ENCODE peak calls at places on chromosome 12, in four cellular contexts. One of them, this sample, is unnamed.

GRCh38 chr12:126588586-126589249 is 1523.5 kb downstream of the AACS start:
- DNase-seq in activated naive CD4-positive, alpha-beta T cell treated with anti-CD3 and anti-CD28 coated beads for 36 hours: peak
- DNase-seq in A549: no peak
- DNase-seq in mesothelial cell of epicardium: no peak
- DNase-seq in this sample: no peak

GRCh38 chr12:26512213-26512612 is 316.8 kb downstream of the SSPN start:
- DNase-seq in mesothelial cell of epicardium: no peak
- DNase-seq in A549: no peak
- DNase-seq in activated naive CD4-positive, alpha-beta T cell treated with anti-CD3 and anti-CD28 coated beads for 36 hours: no peak
- DNase-seq in this sample: no peak

GRCh38 chr12:122963928-122964240 is 2.4 kb downstream of the ABCB9 start:
- DNase-seq in activated naive CD4-positive, alpha-beta T cell treated with anti-CD3 and anti-CD28 coated beads for 36 hours: no peak
- DNase-seq in mesothelial cell of epicardium: no peak
- DNase-seq in A549: no peak
- DNase-seq in this sample: peak

GRCh38 chr12:129486931-129487330 is 416.9 kb downstream of the TMEM132D start:
- DNase-seq in activated naive CD4-positive, alpha-beta T cell treated with anti-CD3 and anti-CD28 coated beads for 36 hours: no peak
- DNase-seq in A549: no peak
- DNase-seq in mesothelial cell of epicardium: no peak
- DNase-seq in this sample: no peak

GRCh38 chr12:57887631-57888406 is 41.3 kb upstream of the CTDSP2 start:
- DNase-seq in mesothelial cell of epicardium: no peak
- DNase-seq in A549: no peak
- DNase-seq in activated naive CD4-positive, alpha-beta T cell treated with anti-CD3 and anti-CD28 coated beads for 36 hours: no peak
- DNase-seq in this sample: peak

GRCh38 chr12:120688527-120689071 is 1.6 kb downstream of the MLEC start:
- DNase-seq in activated naive CD4-positive, alpha-beta T cell treated with anti-CD3 and anti-CD28 coated beads for 36 hours: no peak
- DNase-seq in mesothelial cell of epicardium: no peak
- DNase-seq in A549: no peak
- DNase-seq in this sample: peak

GRCh38 chr12:108532061-108532848 is 17.2 kb downstream of the FICD start:
- DNase-seq in mesothelial cell of epicardium: no peak
- DNase-seq in A549: no peak
- DNase-seq in activated naive CD4-positive, alpha-beta T cell treated with anti-CD3 and anti-CD28 coated beads for 36 hours: no peak
- DNase-seq in this sample: no peak

GRCh38 chr12:57069522-57069921 is 9.1 kb downstream of the NEMP1 start:
- DNase-seq in activated naive CD4-positive, alpha-beta T cell treated with anti-CD3 and anti-CD28 coated beads for 36 hours: peak
- DNase-seq in mesothelial cell of epicardium: no peak
- DNase-seq in A549: peak
- DNase-seq in this sample: peak

GRCh38 chr12:116370004-116370404 is 92.5 kb upstream of the MED13L start:
- DNase-seq in A549: no peak
- DNase-seq in activated naive CD4-positive, alpha-beta T cell treated with anti-CD3 and anti-CD28 coated beads for 36 hours: no peak
- DNase-seq in mesothelial cell of epicardium: no peak
- DNase-seq in this sample: no peak

GRCh38 chr12:103728323-103728722 is 112.7 kb downstream of the NT5DC3 start:
- DNase-seq in A549: no peak
- DNase-seq in mesothelial cell of epicardium: no peak
- DNase-seq in activated naive CD4-positive, alpha-beta T cell treated with anti-CD3 and anti-CD28 coated beads for 36 hours: no peak
- DNase-seq in this sample: peak

GRCh38 chr12:50627491-50627890 is 122.7 kb downstream of the DIP2B start:
- DNase-seq in mesothelial cell of epicardium: no peak
- DNase-seq in activated naive CD4-positive, alpha-beta T cell treated with anti-CD3 and anti-CD28 coated beads for 36 hours: no peak
- DNase-seq in A549: no peak
- DNase-seq in this sample: no peak

GRCh38 chr12:103495158-103495782 is 498 bp downstream of the C12orf42 start:
- DNase-seq in A549: peak
- DNase-seq in mesothelial cell of epicardium: no peak
- DNase-seq in activated naive CD4-positive, alpha-beta T cell treated with anti-CD3 and anti-CD28 coated beads for 36 hours: peak
- DNase-seq in this sample: no peak

GRCh38 chr12:124976999-124977398 is 11.9 kb downstream of the DHX37 start:
- DNase-seq in mesothelial cell of epicardium: no peak
- DNase-seq in A549: no peak
- DNase-seq in activated naive CD4-positive, alpha-beta T cell treated with anti-CD3 and anti-CD28 coated beads for 36 hours: no peak
- DNase-seq in this sample: no peak

GRCh38 chr12:110931315-110931728 is 10.9 kb upstream of the MYL2 start:
- DNase-seq in mesothelial cell of epicardium: no peak
- DNase-seq in activated naive CD4-positive, alpha-beta T cell treated with anti-CD3 and anti-CD28 coated beads for 36 hours: no peak
- DNase-seq in A549: no peak
- DNase-seq in this sample: peak

GRCh38 chr12:7127916-7128626 is 618 bp downstream of the RBP5 start:
- DNase-seq in activated naive CD4-positive, alpha-beta T cell treated with anti-CD3 and anti-CD28 coated beads for 36 hours: no peak
- DNase-seq in mesothelial cell of epicardium: no peak
- DNase-seq in A549: no peak
- DNase-seq in this sample: no peak

GRCh38 chr12:119096429-119097202 is 82.1 kb upstream of the HSPB8 start:
- DNase-seq in activated naive CD4-positive, alpha-beta T cell treated with anti-CD3 and anti-CD28 coated beads for 36 hours: no peak
- DNase-seq in A549: no peak
- DNase-seq in mesothelial cell of epicardium: no peak
- DNase-seq in this sample: no peak

This sample was measured in cardiac muscle cell.